ENCODE peak calls at places on chromosomes 4 and X, in ten cellular contexts. H, N, Q, M, B, D, Z, E, J and P are unnamed samples.

GRCh38 chr4:23969635-23970034 is 79.8 kb upstream of the PPARGC1A start:
- DNase-seq in B (no peak), Q (no peak), J (no peak), E (no peak), D (no peak), Z (no peak), H (no peak), N (no peak), M (peak), P (no peak)

GRCh38 chrX:120768681-120769080 is 107.0 kb downstream of the CT47B1 start:
- DNase-seq in M (peak), D (no peak), Z (peak), N (no peak), J (no peak), B (no peak), H (no peak), E (no peak), Q (peak), P (peak)

GRCh38 chr4:7094931-7095330 is 27.1 kb upstream of the GRPEL1 start:
- DNase-seq in M (no peak), N (no peak), D (no peak), H (no peak), J (no peak), Q (no peak), Z (no peak), B (no peak), E (no peak), P (no peak)

GRCh38 chr4:147732516-147733193 is 767 bp downstream of the ARHGAP10 start:
- DNase-seq in D (peak), E (no peak), H (peak), Q (peak), B (no peak), M (peak), J (no peak), Z (peak), N (peak), P (peak)

GRCh38 chr4:5256416-5256815 is 205.1 kb downstream of the STK32B start:
- DNase-seq in Q (no peak), M (no peak), J (no peak), B (no peak), Z (no peak), N (no peak), H (no peak), D (no peak), E (no peak), P (no peak)

GRCh38 chr4:8821151-8821950 is 50.3 kb downstream of the HMX1 start:
- DNase-seq in M (no peak), N (no peak), H (no peak), E (no peak), Z (no peak), D (peak), Q (no peak), J (no peak), B (no peak), P (no peak)

GRCh38 chrX:51743179-51743957 is at the start of gene GSPT2:
- DNase-seq in Z (peak), D (peak), N (peak), B (no peak), Q (peak), M (peak), J (no peak), H (peak), E (peak), P (peak)

GRCh38 chr4:66639361-66639760 is 905.9 kb downstream of the CENPC start:
- DNase-seq in J (no peak), Q (no peak), Z (peak), N (no peak), D (no peak), B (no peak), H (no peak), E (no peak), M (no peak), P (peak)

GRCh38 chr4:8837181-8837811 is 34.3 kb downstream of the HMX1 start:
- DNase-seq in M (no peak), Z (no peak), H (no peak), Q (no peak), J (no peak), B (no peak), D (peak), N (peak), E (no peak), P (no peak)

GRCh38 chr4:39978904-39979303 is 1.2 kb upstream of the PDS5A start:
- DNase-seq in H (no peak), Z (no peak), J (no peak), D (no peak), Q (no peak), M (no peak), N (no peak), E (peak), B (no peak), P (no peak)

GRCh38 chrX:115957862-115958490 is 212.6 kb upstream of the AGTR2 start:
- DNase-seq in Z (no peak), M (no peak), H (no peak), D (peak), Q (no peak), B (no peak), E (peak), N (peak), J (no peak), P (peak)

GRCh38 chr4:145797278-145797677 is 117.3 kb downstream of the C4orf51 start:
- DNase-seq in D (no peak), H (no peak), J (no peak), E (no peak), N (no peak), Z (no peak), B (no peak), Q (no peak), M (no peak), P (no peak)

DNA sequence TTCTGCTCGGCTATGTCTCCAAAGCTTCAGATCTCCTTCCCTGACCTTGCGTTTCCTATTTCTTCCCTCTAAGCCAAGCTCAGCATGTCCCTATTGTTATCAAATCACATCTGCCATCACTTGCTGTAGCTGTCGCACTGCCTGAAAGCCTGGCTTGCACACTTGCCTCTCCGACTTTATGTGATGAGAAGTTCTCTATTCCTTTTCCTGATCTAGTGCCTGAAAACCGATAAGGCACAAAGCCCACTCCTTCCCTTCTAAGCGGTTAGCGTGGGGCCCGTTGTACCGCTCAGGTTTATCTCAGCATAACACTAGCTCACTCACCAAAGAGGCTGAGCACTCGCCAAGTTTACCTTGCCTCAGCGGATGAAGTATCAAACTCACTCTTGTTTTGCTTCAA is 816 bp downstream of the NMU start:
- DNase-seq in H (no peak), M (no peak), Q (no peak), J (no peak), Z (no peak), E (no peak), B (no peak), D (peak), N (peak), P (peak)
- H2AFZ ChIP-seq in H (peak), M (peak), Q (peak), J (no peak), Z (peak), E (no peak), B (peak), D (no peak), N (peak), P (peak)

DNA sequence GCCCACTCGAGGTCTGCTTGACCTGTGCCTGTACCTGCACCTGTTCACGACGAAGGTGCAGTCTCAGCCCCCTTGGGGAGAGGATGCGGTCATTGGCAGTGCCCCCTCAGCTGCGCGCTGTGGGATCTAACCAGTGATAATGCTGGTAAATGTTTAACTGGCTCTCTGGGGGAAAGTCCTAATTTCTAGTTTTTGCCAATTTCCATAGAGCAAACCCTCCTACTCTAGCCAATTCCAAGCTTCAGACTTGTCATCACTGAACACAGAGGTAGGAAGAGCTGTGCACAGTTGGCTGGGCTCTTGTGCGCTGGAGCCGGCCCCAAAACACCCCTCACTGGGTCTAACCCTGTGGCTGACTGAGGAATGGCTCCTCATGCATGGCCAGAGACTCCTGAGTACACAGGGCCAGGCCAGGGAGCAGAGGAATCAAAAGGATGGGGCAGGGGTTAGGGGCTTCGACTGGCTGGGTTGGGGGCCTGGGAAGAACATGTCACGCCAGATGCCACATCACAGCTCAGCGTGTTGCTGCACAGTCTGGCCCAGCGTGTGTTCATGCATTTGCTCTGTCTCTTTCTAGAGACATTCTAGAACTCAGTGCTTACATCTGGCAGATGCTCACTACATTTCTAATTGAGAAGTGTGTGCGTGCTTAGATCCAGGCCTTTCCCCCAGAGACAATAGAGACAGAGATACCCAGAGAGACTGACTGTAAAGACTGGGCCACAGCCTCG is 270.8 kb downstream of the BCOR start:
- DNase-seq in D (no peak), N (no peak), Q (no peak), H (no peak), E (peak), J (no peak), M (no peak), B (no peak), Z (no peak), P (no peak)
- H2AFZ ChIP-seq in D (no peak), N (no peak), Q (no peak), H (no peak), E (no peak), J (no peak), M (no peak), B (no peak), Z (no peak), P (no peak)

GRCh38 chrX:145853181-145853580 is 35.6 kb downstream of the SLITRK2 start:
- DNase-seq in M (no peak), N (no peak), E (no peak), Q (no peak), J (no peak), B (no peak), H (no peak), D (no peak), Z (no peak), P (no peak)

GRCh38 chrX:145844886-145845285 is 27.3 kb downstream of the SLITRK2 start:
- DNase-seq in N (no peak), B (no peak), Z (no peak), J (no peak), E (no peak), D (no peak), M (no peak), Q (no peak), H (no peak), P (no peak)

GRCh38 chrX:145848451-145848850 is 30.8 kb downstream of the SLITRK2 start:
- DNase-seq in J (no peak), Z (no peak), Q (no peak), M (no peak), E (no peak), N (peak), H (peak), B (no peak), D (no peak), P (no peak)

GRCh38 chrX:145843196-145843595 is 25.6 kb downstream of the SLITRK2 start:
- DNase-seq in E (no peak), H (no peak), Z (no peak), D (no peak), J (no peak), B (no peak), M (no peak), Q (no peak), N (peak), P (no peak)

DNA sequence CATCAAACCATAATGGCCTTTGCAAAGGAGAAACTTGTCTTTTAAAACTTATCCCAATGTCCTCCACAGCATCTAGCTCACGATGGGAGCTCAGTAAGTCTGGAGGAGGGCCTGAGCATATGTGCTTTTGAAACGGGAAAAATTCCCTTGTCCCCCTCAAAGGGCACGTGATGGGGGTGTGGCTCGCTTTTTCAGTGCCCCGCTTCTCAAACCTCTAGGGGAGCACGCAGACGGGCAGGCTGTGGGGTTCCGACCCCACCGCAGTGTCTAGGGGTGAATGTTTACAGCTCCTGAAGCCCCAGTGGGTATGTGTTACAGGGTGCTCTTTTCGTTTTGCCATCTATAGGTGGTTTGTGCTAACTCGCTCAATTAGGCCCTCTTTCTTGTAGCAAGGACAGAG is 31.2 kb downstream of the SLITRK2 start:
- DNase-seq in H (no peak), Q (no peak), J (no peak), B (no peak), D (no peak), N (no peak), Z (no peak), M (no peak), E (no peak), P (no peak)
- H2AFZ ChIP-seq in H (no peak), Q (no peak), J (no peak), B (no peak), D (no peak), N (no peak), Z (no peak), M (no peak), E (no peak), P (no peak)

DNA sequence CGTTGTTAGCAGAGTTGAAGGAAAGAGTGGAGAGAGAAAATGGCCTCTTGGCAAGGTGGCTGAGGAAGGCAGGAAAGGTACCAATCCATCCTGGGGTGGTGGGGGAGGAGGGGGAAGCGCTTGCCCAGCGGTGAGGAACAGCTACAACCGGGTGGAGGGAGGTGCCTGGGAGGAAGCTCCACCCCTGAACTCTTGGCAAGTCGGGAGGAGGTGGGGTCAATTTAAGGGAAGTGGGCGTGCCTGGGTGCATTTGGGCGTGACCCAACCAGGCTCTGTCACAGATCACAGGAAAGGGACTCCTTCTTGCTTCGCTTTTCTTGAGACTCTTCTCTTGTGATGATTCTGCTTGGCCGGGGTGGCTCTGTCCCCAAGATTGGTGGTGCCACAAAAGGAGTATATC is 41.7 kb downstream of the BCORL1 start:
- DNase-seq in E (peak), Z (no peak), Q (peak), D (peak), J (peak), H (peak), N (peak), B (no peak), M (peak), P (peak)
- H2AFZ ChIP-seq in E (no peak), Z (no peak), Q (no peak), D (no peak), J (no peak), H (no peak), N (peak), B (no peak), M (peak), P (no peak)

DNA sequence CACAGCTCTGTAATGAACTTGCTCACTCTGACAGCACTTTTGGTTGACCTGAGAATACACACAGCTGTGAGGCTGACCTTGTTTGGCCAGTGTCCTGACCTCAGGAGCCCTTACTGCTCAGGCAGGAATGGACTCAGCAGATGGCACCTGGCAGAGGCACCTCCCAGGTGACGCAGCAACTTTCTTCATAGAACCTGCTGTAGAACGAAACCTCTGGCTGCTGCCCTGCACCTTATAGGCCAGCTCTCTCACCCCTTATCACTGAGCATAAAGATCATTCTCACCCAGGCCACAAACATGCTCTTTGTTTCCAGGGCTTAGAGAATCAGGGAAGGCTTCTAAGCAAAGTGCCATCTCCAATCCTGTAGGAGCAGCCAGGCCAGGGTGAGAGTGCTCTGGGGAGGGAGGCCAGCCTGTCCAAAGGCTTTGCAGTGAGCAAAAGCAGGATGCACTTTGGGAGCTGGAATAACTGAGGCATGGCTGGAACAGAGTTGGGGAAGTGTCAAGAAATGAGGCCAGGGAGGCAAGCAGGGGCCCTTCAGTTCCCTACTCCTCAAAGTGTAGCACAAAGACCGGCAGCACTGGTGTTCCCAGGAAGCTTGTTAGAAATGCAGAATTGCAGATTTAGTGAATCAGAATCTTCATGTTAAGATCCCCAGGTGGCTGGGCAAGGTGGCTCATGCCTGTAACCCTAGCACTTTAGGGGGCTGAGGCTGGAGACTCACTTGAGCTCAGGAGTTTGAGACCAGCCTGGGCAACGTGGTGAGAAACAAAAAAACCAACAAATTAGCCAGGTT is 13.3 kb upstream of the CENPU start:
- DNase-seq in N (peak), J (no peak), B (no peak), D (no peak), M (no peak), H (peak), Q (peak), E (no peak), Z (no peak), P (no peak)
- H2AFZ ChIP-seq in N (peak), J (no peak), B (no peak), D (peak), M (peak), H (no peak), Q (peak), E (no peak), Z (no peak), P (peak)

GRCh38 chr4:128380306-128380705 is 92.7 kb upstream of the PGRMC2 start:
- DNase-seq in E (no peak), Q (no peak), B (no peak), M (no peak), D (no peak), J (no peak), Z (no peak), N (no peak), H (no peak), P (no peak)
- H2AFZ ChIP-seq in E (peak), Q (peak), B (peak), M (no peak), D (no peak), J (no peak), Z (no peak), N (peak), H (no peak), P (no peak)

GRCh38 chrX:153781428-153782047 is 697 bp downstream of the SRPK3 start:
- DNase-seq in B (no peak), E (no peak), M (no peak), Z (no peak), J (no peak), H (no peak), D (no peak), N (no peak), Q (no peak), P (no peak)

GRCh38 chrX:153782871-153783270 is 2.0 kb downstream of the SRPK3 start:
- DNase-seq in J (no peak), E (no peak), Z (no peak), H (no peak), Q (no peak), D (no peak), N (no peak), M (no peak), B (no peak), P (no peak)

GRCh38 chrX:153779891-153780677 is 757 bp upstream of the SRPK3 start:
- DNase-seq in Z (no peak), M (no peak), E (no peak), N (no peak), Q (no peak), H (no peak), B (no peak), J (no peak), D (no peak), P (no peak)

GRCh38 chrX:153782324-153782723 is 1.5 kb downstream of the SRPK3 start:
- DNase-seq in M (no peak), N (peak), Z (no peak), D (no peak), E (peak), H (no peak), J (no peak), Q (no peak), B (no peak), P (no peak)

DNA sequence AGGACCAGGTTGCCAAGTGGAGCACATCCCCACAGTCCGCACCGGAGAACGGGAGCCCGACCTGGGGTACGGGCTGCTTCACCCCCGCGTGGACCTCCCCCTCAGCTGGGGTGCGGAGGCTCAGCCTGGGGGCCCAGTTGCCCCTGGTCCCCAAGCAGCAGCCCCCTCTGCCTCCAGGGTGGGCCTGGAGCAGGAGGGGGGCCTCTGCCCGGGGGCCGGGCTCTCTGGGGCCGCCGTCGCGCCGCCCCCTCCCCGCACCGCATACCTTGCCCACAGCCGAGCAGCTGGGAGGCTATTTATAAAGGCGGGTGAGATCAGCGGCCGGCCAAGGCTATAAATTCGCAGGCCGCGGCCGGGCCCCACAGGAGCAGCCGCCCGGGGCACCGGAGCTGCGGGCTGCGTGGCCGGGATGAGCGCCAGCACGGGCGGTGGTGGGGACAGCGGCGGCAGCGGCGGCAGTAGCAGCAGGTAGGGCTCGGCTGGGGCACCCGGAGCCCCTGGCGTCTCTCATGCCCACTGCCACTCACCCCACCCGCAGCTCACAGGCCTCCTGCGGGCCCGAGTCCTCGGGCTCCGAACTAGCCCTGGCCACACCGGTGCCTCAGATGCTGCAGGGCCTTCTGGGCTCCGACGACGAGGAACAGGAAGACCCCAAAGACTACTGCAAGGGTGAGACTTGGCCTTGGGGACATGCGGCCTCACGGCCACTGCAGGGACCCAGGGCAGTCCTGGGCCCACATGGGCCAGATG is at the start of gene SRPK3:
- DNase-seq in Q (no peak), J (no peak), B (no peak), N (no peak), M (no peak), Z (no peak), D (no peak), H (no peak), E (no peak), P (no peak)
- H2AFZ ChIP-seq in Q (no peak), J (no peak), B (no peak), N (no peak), M (peak), Z (no peak), D (no peak), H (no peak), E (no peak), P (no peak)

GRCh38 chr4:176781739-176782100 is 11.0 kb downstream of the VEGFC start:
- DNase-seq in H (no peak), J (no peak), Q (no peak), Z (no peak), B (no peak), D (no peak), N (no peak), E (no peak), M (no peak), P (no peak)
- H2AFZ ChIP-seq in H (no peak), J (no peak), Q (no peak), Z (no peak), B (peak), D (no peak), N (no peak), E (no peak), M (no peak), P (no peak)